ENCODE peak calls at places on chromosome 16, in nine cellular contexts. One of them, this sample, is unnamed.

GRCh38 chr16:31356566-31357323 is 1.8 kb downstream of the ITGAX start:
- DNase-seq in tibial nerve: no peak
- DNase-seq in right atrium auricular region: no peak
- DNase-seq in choroid plexus epithelial cell: no peak
- DNase-seq in cardiac fibroblast: no peak
- DNase-seq in HCT116: no peak
- DNase-seq in lower leg skin: no peak
- DNase-seq in astrocyte of the spinal cord: no peak
- DNase-seq in Peyer's patch: no peak
- DNase-seq in this sample: no peak

GRCh38 chr16:52005551-52005950 is 541.4 kb downstream of the TOX3 start:
- DNase-seq in Peyer's patch: no peak
- DNase-seq in astrocyte of the spinal cord: no peak
- DNase-seq in cardiac fibroblast: no peak
- DNase-seq in lower leg skin: no peak
- DNase-seq in choroid plexus epithelial cell: no peak
- DNase-seq in right atrium auricular region: no peak
- DNase-seq in HCT116: no peak
- DNase-seq in tibial nerve: no peak
- DNase-seq in this sample: no peak

GRCh38 chr16:57727610-57728009 is 8.0 kb upstream of the KATNB1 start:
- DNase-seq in choroid plexus epithelial cell: no peak
- DNase-seq in astrocyte of the spinal cord: no peak
- DNase-seq in HCT116: no peak
- DNase-seq in cardiac fibroblast: no peak
- DNase-seq in tibial nerve: no peak
- DNase-seq in right atrium auricular region: no peak
- DNase-seq in Peyer's patch: peak
- DNase-seq in lower leg skin: no peak
- DNase-seq in this sample: no peak

GRCh38 chr16:12453832-12454231 is 349.9 kb downstream of the CPPED1 start:
- DNase-seq in right atrium auricular region: no peak
- DNase-seq in tibial nerve: no peak
- DNase-seq in astrocyte of the spinal cord: no peak
- DNase-seq in Peyer's patch: no peak
- DNase-seq in cardiac fibroblast: no peak
- DNase-seq in choroid plexus epithelial cell: no peak
- DNase-seq in HCT116: no peak
- DNase-seq in lower leg skin: no peak
- DNase-seq in this sample: no peak

GRCh38 chr16:27795992-27796614 is 246.2 kb downstream of the KATNIP start:
- DNase-seq in astrocyte of the spinal cord: peak
- DNase-seq in HCT116: peak
- DNase-seq in right atrium auricular region: no peak
- DNase-seq in lower leg skin: no peak
- DNase-seq in Peyer's patch: no peak
- DNase-seq in tibial nerve: peak
- DNase-seq in cardiac fibroblast: peak
- DNase-seq in choroid plexus epithelial cell: peak
- DNase-seq in this sample: no peak

GRCh38 chr16:69351309-69352027 is at the start of gene TMED6:
- DNase-seq in Peyer's patch: peak
- DNase-seq in right atrium auricular region: no peak
- DNase-seq in astrocyte of the spinal cord: no peak
- DNase-seq in tibial nerve: no peak
- DNase-seq in lower leg skin: peak
- DNase-seq in cardiac fibroblast: no peak
- DNase-seq in choroid plexus epithelial cell: no peak
- DNase-seq in HCT116: no peak
- DNase-seq in this sample: no peak

GRCh38 chr16:30731411-30731810 is 16.8 kb upstream of the PHKG2 start:
- DNase-seq in cardiac fibroblast: no peak
- DNase-seq in tibial nerve: no peak
- DNase-seq in right atrium auricular region: no peak
- DNase-seq in HCT116: no peak
- DNase-seq in Peyer's patch: no peak
- DNase-seq in astrocyte of the spinal cord: no peak
- DNase-seq in lower leg skin: no peak
- DNase-seq in choroid plexus epithelial cell: peak
- DNase-seq in this sample: no peak

GRCh38 chr16:3611145-3611977 is at the start of gene SLX4:
- DNase-seq in HCT116: peak
- DNase-seq in astrocyte of the spinal cord: peak
- DNase-seq in lower leg skin: peak
- DNase-seq in tibial nerve: peak
- DNase-seq in right atrium auricular region: peak
- DNase-seq in choroid plexus epithelial cell: peak
- DNase-seq in cardiac fibroblast: peak
- DNase-seq in Peyer's patch: peak
- DNase-seq in this sample: peak

GRCh38 chr16:21593530-21594289 is 5.7 kb upstream of the METTL9 start:
- DNase-seq in HCT116: no peak
- DNase-seq in lower leg skin: no peak
- DNase-seq in tibial nerve: no peak
- DNase-seq in cardiac fibroblast: no peak
- DNase-seq in choroid plexus epithelial cell: no peak
- DNase-seq in Peyer's patch: no peak
- DNase-seq in astrocyte of the spinal cord: no peak
- DNase-seq in right atrium auricular region: no peak
- DNase-seq in this sample: no peak

GRCh38 chr16:30494028-30494427 is 21.5 kb downstream of the ITGAL start:
- DNase-seq in astrocyte of the spinal cord: no peak
- DNase-seq in lower leg skin: no peak
- DNase-seq in tibial nerve: no peak
- DNase-seq in HCT116: no peak
- DNase-seq in cardiac fibroblast: no peak
- DNase-seq in Peyer's patch: no peak
- DNase-seq in right atrium auricular region: no peak
- DNase-seq in choroid plexus epithelial cell: no peak
- DNase-seq in this sample: no peak

GRCh38 chr16:57284206-57284951 is at the start of gene PLLP:
- DNase-seq in HCT116: no peak
- DNase-seq in choroid plexus epithelial cell: peak
- DNase-seq in cardiac fibroblast: no peak
- DNase-seq in Peyer's patch: peak
- DNase-seq in right atrium auricular region: no peak
- DNase-seq in tibial nerve: no peak
- DNase-seq in astrocyte of the spinal cord: no peak
- DNase-seq in lower leg skin: no peak
- DNase-seq in this sample: peak

GRCh38 chr16:22659933-22660332 is 149.2 kb downstream of the NPIPB5 start:
- DNase-seq in HCT116: no peak
- DNase-seq in Peyer's patch: no peak
- DNase-seq in choroid plexus epithelial cell: no peak
- DNase-seq in cardiac fibroblast: no peak
- DNase-seq in right atrium auricular region: no peak
- DNase-seq in lower leg skin: peak
- DNase-seq in astrocyte of the spinal cord: no peak
- DNase-seq in tibial nerve: no peak
- DNase-seq in this sample: no peak

GRCh38 chr16:68685685-68686478 is 40.8 kb downstream of the CDH3 start:
- DNase-seq in cardiac fibroblast: no peak
- DNase-seq in right atrium auricular region: no peak
- DNase-seq in HCT116: no peak
- DNase-seq in Peyer's patch: no peak
- DNase-seq in choroid plexus epithelial cell: no peak
- DNase-seq in astrocyte of the spinal cord: no peak
- DNase-seq in lower leg skin: no peak
- DNase-seq in tibial nerve: no peak
- DNase-seq in this sample: no peak

GRCh38 chr16:1471569-1472194 is 3.1 kb downstream of the CLCN7 start:
- DNase-seq in cardiac fibroblast: no peak
- DNase-seq in lower leg skin: no peak
- DNase-seq in HCT116: no peak
- DNase-seq in tibial nerve: no peak
- DNase-seq in astrocyte of the spinal cord: no peak
- DNase-seq in Peyer's patch: no peak
- DNase-seq in choroid plexus epithelial cell: no peak
- DNase-seq in right atrium auricular region: no peak
- DNase-seq in this sample: no peak

DNA sequence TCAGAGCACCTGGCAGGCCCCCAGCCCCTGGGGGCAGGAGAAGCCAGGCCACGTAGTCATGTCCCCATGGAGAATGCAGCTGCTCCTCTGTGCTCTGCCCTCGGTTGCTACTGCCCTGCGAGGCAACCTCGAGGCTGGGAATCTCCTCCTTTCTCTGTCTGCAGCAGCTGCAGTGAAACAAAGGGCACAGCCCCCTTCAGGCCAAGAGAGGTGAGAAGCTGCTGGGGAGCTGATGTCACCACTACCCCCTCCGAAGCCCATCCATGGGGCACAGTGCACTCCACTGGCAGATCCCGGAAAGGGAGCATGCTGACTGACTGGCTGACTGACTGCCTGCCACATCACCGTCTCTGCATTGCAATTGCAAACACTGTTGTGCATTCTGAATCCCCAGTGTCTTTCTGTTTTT is 103.7 kb downstream of the GRIN2A start:
- DNase-seq in cardiac fibroblast: no peak
- DNase-seq in lower leg skin: no peak
- DNase-seq in tibial nerve: no peak
- DNase-seq in HCT116: no peak
- DNase-seq in Peyer's patch: no peak
- DNase-seq in right atrium auricular region: no peak
- DNase-seq in astrocyte of the spinal cord: peak
- DNase-seq in choroid plexus epithelial cell: no peak
- DNase-seq in this sample: no peak
- TF ChIP-seq CTCF in cardiac fibroblast: no peak
- TF ChIP-seq CTCF in lower leg skin: no peak
- TF ChIP-seq CTCF in tibial nerve: no peak
- TF ChIP-seq CTCF in HCT116: no peak
- TF ChIP-seq CTCF in Peyer's patch: no peak
- TF ChIP-seq CTCF in right atrium auricular region: no peak
- TF ChIP-seq CTCF in astrocyte of the spinal cord: peak
- TF ChIP-seq CTCF in choroid plexus epithelial cell: no peak
- TF ChIP-seq CTCF in this sample: no peak

GRCh38 chr16:85011846-85012284 is 530 bp upstream of the ZDHHC7 start:
- DNase-seq in Peyer's patch: no peak
- DNase-seq in cardiac fibroblast: no peak
- DNase-seq in choroid plexus epithelial cell: no peak
- DNase-seq in lower leg skin: no peak
- DNase-seq in right atrium auricular region: no peak
- DNase-seq in tibial nerve: no peak
- DNase-seq in HCT116: no peak
- DNase-seq in astrocyte of the spinal cord: no peak
- DNase-seq in this sample: no peak

GRCh38 chr16:85014311-85014710 is 3.0 kb upstream of the ZDHHC7 start:
- DNase-seq in tibial nerve: no peak
- DNase-seq in lower leg skin: no peak
- DNase-seq in astrocyte of the spinal cord: no peak
- DNase-seq in cardiac fibroblast: no peak
- DNase-seq in right atrium auricular region: no peak
- DNase-seq in Peyer's patch: no peak
- DNase-seq in choroid plexus epithelial cell: no peak
- DNase-seq in HCT116: no peak
- DNase-seq in this sample: no peak

GRCh38 chr16:85008267-85008666 is 3.1 kb downstream of the ZDHHC7 start:
- DNase-seq in choroid plexus epithelial cell: no peak
- DNase-seq in Peyer's patch: no peak
- DNase-seq in cardiac fibroblast: no peak
- DNase-seq in astrocyte of the spinal cord: no peak
- DNase-seq in tibial nerve: no peak
- DNase-seq in HCT116: no peak
- DNase-seq in right atrium auricular region: no peak
- DNase-seq in lower leg skin: no peak
- DNase-seq in this sample: no peak

GRCh38 chr16:85010446-85010930 is 847 bp downstream of the ZDHHC7 start:
- DNase-seq in tibial nerve: no peak
- DNase-seq in Peyer's patch: no peak
- DNase-seq in right atrium auricular region: no peak
- DNase-seq in cardiac fibroblast: no peak
- DNase-seq in choroid plexus epithelial cell: no peak
- DNase-seq in lower leg skin: no peak
- DNase-seq in HCT116: no peak
- DNase-seq in astrocyte of the spinal cord: no peak
- DNase-seq in this sample: peak

GRCh38 chr16:85010931-85011845 is at the start of gene ZDHHC7:
- DNase-seq in right atrium auricular region: peak
- DNase-seq in lower leg skin: peak
- DNase-seq in tibial nerve: peak
- DNase-seq in cardiac fibroblast: peak
- DNase-seq in Peyer's patch: peak
- DNase-seq in choroid plexus epithelial cell: peak
- DNase-seq in HCT116: peak
- DNase-seq in astrocyte of the spinal cord: peak
- DNase-seq in this sample: peak
- TF ChIP-seq CTCF in right atrium auricular region: no peak
- TF ChIP-seq CTCF in lower leg skin: no peak
- TF ChIP-seq CTCF in tibial nerve: peak
- TF ChIP-seq CTCF in cardiac fibroblast: peak
- TF ChIP-seq CTCF in Peyer's patch: no peak
- TF ChIP-seq CTCF in choroid plexus epithelial cell: peak
- TF ChIP-seq CTCF in HCT116: no peak
- TF ChIP-seq CTCF in astrocyte of the spinal cord: no peak
- TF ChIP-seq CTCF in this sample: no peak

GRCh38 chr16:88634994-88635670 is 3.2 kb upstream of the IL17C start:
- DNase-seq in Peyer's patch: no peak
- DNase-seq in cardiac fibroblast: no peak
- DNase-seq in astrocyte of the spinal cord: no peak
- DNase-seq in tibial nerve: no peak
- DNase-seq in choroid plexus epithelial cell: no peak
- DNase-seq in lower leg skin: peak
- DNase-seq in HCT116: no peak
- DNase-seq in right atrium auricular region: no peak
- DNase-seq in this sample: peak
- TF ChIP-seq CTCF in Peyer's patch: no peak
- TF ChIP-seq CTCF in cardiac fibroblast: no peak
- TF ChIP-seq CTCF in astrocyte of the spinal cord: no peak
- TF ChIP-seq CTCF in tibial nerve: no peak
- TF ChIP-seq CTCF in choroid plexus epithelial cell: no peak
- TF ChIP-seq CTCF in lower leg skin: no peak
- TF ChIP-seq CTCF in HCT116: no peak
- TF ChIP-seq CTCF in right atrium auricular region: no peak
- TF ChIP-seq CTCF in this sample: no peak

DNA sequence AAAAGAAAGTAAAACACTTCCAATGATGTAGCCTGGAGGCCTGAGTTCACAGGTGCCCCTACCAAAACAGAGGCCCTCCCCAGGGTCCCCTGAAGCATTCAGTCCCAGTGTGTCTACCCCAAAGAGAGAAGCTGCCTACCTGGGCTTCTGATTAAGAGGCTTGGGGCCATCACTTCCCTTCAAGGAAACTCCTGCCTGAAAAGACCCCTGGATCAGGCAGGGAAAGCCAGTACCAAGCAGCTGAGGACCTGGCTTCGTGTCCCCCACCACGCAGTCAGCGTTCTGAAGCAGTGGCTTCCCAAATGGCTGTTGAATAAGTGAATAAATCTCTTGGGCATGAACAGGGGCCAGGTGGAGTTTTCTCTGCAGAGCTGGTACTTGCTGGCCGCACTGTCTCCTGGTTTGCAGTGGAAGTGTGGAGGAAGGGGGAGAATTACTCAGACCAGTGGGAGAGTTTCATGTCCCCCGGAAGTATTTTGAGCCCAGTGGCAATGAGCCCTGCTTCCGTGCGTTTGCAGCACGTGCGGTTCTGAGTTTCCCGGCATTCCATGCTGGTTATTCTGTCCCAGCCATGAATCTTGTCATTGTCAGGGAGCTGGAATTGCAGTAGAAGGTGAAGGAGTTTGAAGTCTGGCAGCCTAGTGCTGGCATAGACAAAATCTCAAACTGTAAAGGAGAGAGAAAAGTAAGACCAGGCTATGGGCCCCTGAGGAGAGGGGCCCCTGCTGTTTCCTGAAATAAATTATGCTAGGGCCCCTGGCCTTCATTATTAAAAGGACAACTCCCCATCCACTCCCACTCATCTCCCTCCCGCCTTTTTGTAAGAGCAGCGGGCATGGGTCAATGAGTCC is 27.0 kb downstream of the RMI2 start:
- DNase-seq in tibial nerve: no peak
- DNase-seq in lower leg skin: no peak
- DNase-seq in HCT116: no peak
- DNase-seq in right atrium auricular region: no peak
- DNase-seq in cardiac fibroblast: no peak
- DNase-seq in choroid plexus epithelial cell: no peak
- DNase-seq in Peyer's patch: no peak
- DNase-seq in astrocyte of the spinal cord: no peak
- DNase-seq in this sample: no peak
- TF ChIP-seq CTCF in tibial nerve: no peak
- TF ChIP-seq CTCF in lower leg skin: no peak
- TF ChIP-seq CTCF in HCT116: no peak
- TF ChIP-seq CTCF in right atrium auricular region: no peak
- TF ChIP-seq CTCF in cardiac fibroblast: no peak
- TF ChIP-seq CTCF in choroid plexus epithelial cell: no peak
- TF ChIP-seq CTCF in Peyer's patch: no peak
- TF ChIP-seq CTCF in astrocyte of the spinal cord: no peak
- TF ChIP-seq CTCF in this sample: no peak